ENCODE peak calls at places on chromosomes 11 and 22, in nine cellular contexts. C is IMR-90, G is thyroid gland, A is epithelial cell of esophagus, Y is sigmoid colon, K is prostate gland, J is RWPE2, X is GM06990, F is right atrium auricular region. R is an unnamed sample.

GRCh38 chr11:2140411-2141400 is 1.5 kb upstream of the IGF2 start:
- DNase-seq in Y (no peak), J (no peak), G (no peak), C (no peak), A (no peak), F (no peak), X (no peak), K (no peak), R (no peak)

GRCh38 chr22:42317691-42318547 is 47.5 kb upstream of the TCF20 start:
- DNase-seq in C (no peak), G (peak; percentile 92), F (no peak), X (no peak), K (peak; percentile 73), A (peak; percentile 49), J (no peak), Y (peak; percentile 88), R (no peak)

GRCh38 chr11:114562166-114562916 is 2.7 kb upstream of the NXPE1 start:
- DNase-seq in G (no peak), A (no peak), J (no peak), C (peak; percentile 59), X (no peak), F (no peak), Y (no peak), K (no peak), R (no peak)

GRCh38 chr22:50525104-50525958 is at the start of gene SCO2:
- DNase-seq in K (peak; percentile 97), X (peak; percentile 100), C (peak; percentile 97), J (peak; percentile 95), F (peak; percentile 96), A (peak; percentile 97), Y (peak; percentile 98), G (peak; percentile 97), R (peak; percentile 96)

GRCh38 chr11:114077482-114078305 is 18.2 kb downstream of the ZBTB16 start:
- DNase-seq in X (no peak), C (no peak), F (no peak), A (no peak), G (no peak), J (no peak), Y (peak; percentile 61), K (no peak), R (peak; percentile 59)

GRCh38 chr11:94149435-94149834 is 20.8 kb downstream of the PANX1 start:
- DNase-seq in J (no peak), F (no peak), C (peak; percentile 93), G (no peak), Y (no peak), X (no peak), K (no peak), A (peak; percentile 74), R (no peak)

GRCh38 chr11:34358666-34359547 is 1.1 kb upstream of the ABTB2 start:
- DNase-seq in K (peak; percentile 72), C (peak; percentile 73), Y (peak; percentile 88), J (peak; percentile 76), X (peak; percentile 64), G (peak; percentile 80), F (peak; percentile 83), A (peak; percentile 67), R (peak; percentile 56)

GRCh38 chr11:133619973-133620372 is 87.7 kb upstream of the OPCML start:
- DNase-seq in K (no peak), G (no peak), F (no peak), A (peak; percentile 2), C (no peak), Y (no peak), X (no peak), J (no peak), R (no peak)

GRCh38 chr11:19913236-19913892 is 200.7 kb downstream of the NAV2 start:
- DNase-seq in A (no peak), X (no peak), F (no peak), Y (no peak), J (no peak), C (no peak), K (no peak), G (no peak), R (no peak)

GRCh38 chr11:117657801-117658200 is 139.2 kb downstream of the DSCAML1 start:
- DNase-seq in X (no peak), F (no peak), C (no peak), K (no peak), J (no peak), A (no peak), G (peak; percentile 78), Y (no peak), R (no peak)

GRCh38 chr11:35274909-35275807 is 136.2 kb downstream of the CD44 start:
- DNase-seq in A (peak; percentile 75), K (peak; percentile 88), Y (peak; percentile 70), F (no peak), X (no peak), G (peak; percentile 77), J (no peak), C (no peak), R (no peak)

GRCh38 chr11:114098927-114099326 is 39.4 kb downstream of the ZBTB16 start:
- DNase-seq in K (no peak), X (no peak), F (no peak), A (no peak), Y (no peak), G (no peak), C (no peak), J (no peak), R (no peak)

GRCh38 chr11:102448869-102449224 is 3.7 kb downstream of the TMEM123 start:
- DNase-seq in X (no peak), J (no peak), C (no peak), K (no peak), F (no peak), Y (no peak), G (no peak), A (no peak), R (no peak)

GRCh38 chr22:19143212-19143611 is 1.2 kb downstream of the ESS2 start:
- DNase-seq in Y (no peak), C (no peak), X (no peak), K (no peak), A (no peak), G (no peak), F (no peak), J (no peak), R (no peak)
- H3K4me3 ChIP-seq in Y (no peak overlapping the region), C (no peak overlapping the region), X (no peak overlapping the region), K (no peak overlapping the region), A (no peak overlapping the region), G (no peak overlapping the region), F (no peak overlapping the region), J (peak overlapping the region; percentile 67), R (no peak overlapping the region)

GRCh38 chr11:12291313-12291712 is 86.1 kb upstream of the PARVA start:
- DNase-seq in J (no peak), C (no peak), F (no peak), A (no peak), X (no peak), Y (no peak), K (peak; percentile 1), G (no peak), R (no peak)
- H3K4me3 ChIP-seq in J (no peak overlapping the region), C (no peak overlapping the region), F (no peak overlapping the region), A (no peak overlapping the region), X (no peak overlapping the region), Y (no peak overlapping the region), K (no peak overlapping the region), G (no peak overlapping the region), R (no peak overlapping the region)

DNA sequence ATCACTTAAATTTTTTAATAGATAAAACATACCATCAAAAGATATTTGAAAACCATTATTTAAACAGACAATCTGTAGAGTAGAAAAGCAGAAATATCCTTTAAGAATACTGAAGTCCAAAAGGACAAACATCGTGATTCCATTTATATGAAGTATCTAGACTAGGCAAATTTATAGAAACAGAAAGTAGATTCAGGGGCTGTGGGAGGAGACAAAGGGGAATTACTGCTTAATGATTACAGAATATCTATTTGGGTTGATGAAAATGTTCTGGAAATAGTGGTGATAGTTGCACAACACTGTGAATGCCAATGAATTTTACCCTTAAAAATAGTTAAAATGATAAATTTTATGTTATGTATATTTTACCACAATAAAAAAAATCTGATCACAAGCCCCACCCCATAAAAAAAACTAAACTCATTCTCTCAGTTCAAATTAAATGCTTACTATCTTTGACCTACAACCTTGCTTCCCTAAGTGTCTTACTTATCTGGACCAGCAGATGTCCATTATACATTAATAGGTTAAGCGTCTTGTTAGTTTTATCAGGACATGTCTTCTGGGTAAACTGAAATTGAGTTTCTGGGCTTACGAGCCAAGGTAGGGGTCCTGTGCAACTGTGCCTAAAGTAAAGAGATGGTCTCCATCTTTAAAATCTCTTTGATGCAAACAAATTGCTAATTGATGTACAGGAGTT is 86.3 kb downstream of the FCHSD2 start:
- DNase-seq in J (no peak), X (no peak), C (no peak), K (no peak), F (no peak), Y (no peak), G (no peak), A (no peak), R (no peak)
- H3K4me3 ChIP-seq in J (no peak overlapping the region), X (no peak overlapping the region), C (no peak overlapping the region), K (no peak overlapping the region), F (no peak overlapping the region), Y (no peak overlapping the region), G (no peak overlapping the region), A (no peak overlapping the region), R (no peak overlapping the region)

DNA sequence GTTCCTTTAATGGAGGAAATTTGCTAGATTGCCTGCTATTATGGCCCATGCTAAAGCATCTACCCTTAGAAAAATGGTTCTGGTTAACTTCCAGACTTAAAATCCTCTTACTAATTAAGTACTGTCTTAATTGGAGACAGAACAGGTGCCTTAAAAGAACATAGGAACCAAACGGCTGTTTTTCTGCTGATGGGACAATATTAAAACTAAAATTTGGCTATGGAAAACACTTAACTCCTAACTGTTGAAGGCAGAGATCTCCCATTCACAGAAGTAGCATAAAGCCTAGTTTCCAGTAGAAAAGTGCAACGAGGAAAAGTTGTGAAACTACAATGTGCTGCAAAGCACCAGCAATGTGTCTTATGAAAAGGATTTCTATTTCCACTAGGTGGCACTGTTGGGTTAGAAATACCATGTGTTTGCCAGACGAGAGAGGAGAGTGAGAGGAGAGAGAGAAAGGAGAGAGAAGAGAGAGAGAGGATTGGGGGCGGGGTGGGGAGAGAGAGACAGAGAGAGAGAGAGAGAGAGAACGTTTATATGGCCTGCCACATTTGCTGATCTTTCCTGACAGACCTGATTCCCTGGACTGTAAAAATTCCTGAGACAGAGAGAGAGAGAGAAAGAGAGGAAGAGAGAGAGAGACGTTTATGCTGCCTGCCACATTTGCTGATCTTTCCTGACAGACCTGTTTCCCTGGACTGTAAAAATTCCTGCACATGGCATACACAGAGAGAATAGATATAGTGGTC is 51.5 kb downstream of the FAM181B start:
- DNase-seq in X (peak; percentile 6), Y (no peak), C (peak; percentile 75), A (peak; percentile 85), G (peak; percentile 8), F (no peak), K (peak; percentile 80), J (no peak), R (no peak)
- H3K4me3 ChIP-seq in X (no peak overlapping the region), Y (no peak overlapping the region), C (no peak overlapping the region), A (no peak overlapping the region), G (no peak overlapping the region), F (no peak overlapping the region), K (no peak overlapping the region), J (no peak overlapping the region), R (no peak overlapping the region)

GRCh38 chr22:21031545-21032036 is 770 bp downstream of the SLC7A4 start:
- DNase-seq in J (no peak), Y (no peak), G (no peak), F (no peak), A (no peak), K (no peak), C (no peak), X (no peak), R (no peak)
- H3K4me3 ChIP-seq in J (no peak overlapping the region), Y (no peak overlapping the region), G (no peak overlapping the region), F (peak overlapping the region; percentile 50), A (no peak overlapping the region), K (peak overlapping the region; percentile 33), C (no peak overlapping the region), X (no peak overlapping the region), R (no peak overlapping the region)